ENCODE peak calls at places on chromosomes 16 and 17, in six cellular contexts. R is heart left ventricle, F is right lobe of liver, K is A549, U is adrenal gland, M is sigmoid colon. Z is an unnamed sample.

GRCh38 chr17:75892556-75893224 is 4.1 kb downstream of the TRIM65 start:
- DNase-seq in R (no peak), F (peak; percentile 49), K (no peak), U (no peak), M (peak; percentile 69), Z (no peak)

GRCh38 chr17:44170499-44171201 is at the start of gene ASB16:
- DNase-seq in R (peak; percentile 52), F (no peak), K (no peak), U (no peak), M (no peak), Z (no peak)

GRCh38 chr17:17500999-17501605 is 4.9 kb upstream of the RASD1 start:
- DNase-seq in R (no peak), F (peak; percentile 60), K (no peak), U (no peak), M (no peak), Z (no peak)

GRCh38 chr17:82242977-82243647 is 14.3 kb downstream of the SLC16A3 start:
- DNase-seq in R (peak; percentile 69), F (peak; percentile 92), K (no peak), U (peak; percentile 95), M (peak; percentile 95), Z (no peak)

GRCh38 chr16:71552698-71553503 is 24.0 kb downstream of the TAT start:
- DNase-seq in R (no peak), F (no peak), K (no peak), U (no peak), M (no peak), Z (no peak)

GRCh38 chr17:79537061-79537460 is 73.8 kb downstream of the RBFOX3 start:
- DNase-seq in R (no peak), F (peak; percentile 27), K (no peak), U (no peak), M (no peak), Z (no peak)

GRCh38 chr16:24013733-24014645 is 178.2 kb downstream of the PRKCB start:
- DNase-seq in R (no peak), F (no peak), K (no peak), U (no peak), M (no peak), Z (no peak)

GRCh38 chr16:86022381-86022960 is 123.5 kb downstream of the IRF8 start:
- DNase-seq in R (no peak), F (peak; percentile 10), K (no peak), U (no peak), M (peak; percentile 21), Z (peak; percentile 67)

GRCh38 chr16:65751622-65752598 is 614.6 kb upstream of the CDH5 start:
- DNase-seq in R (no peak), F (no peak), K (no peak), U (no peak), M (no peak), Z (no peak)

GRCh38 chr16:77652399-77652798 is 69.9 kb upstream of the NUDT7 start:
- DNase-seq in R (no peak), F (no peak), K (no peak), U (no peak), M (no peak), Z (no peak)

GRCh38 chr16:85301171-85301690 is 189.0 kb upstream of the CIBAR2 start:
- DNase-seq in R (no peak), F (no peak), K (no peak), U (no peak), M (no peak), Z (no peak)

GRCh38 chr17:2171725-2172446 is 117.0 kb downstream of the HIC1 start:
- DNase-seq in R (peak; percentile 87), F (peak; percentile 82), K (no peak), U (peak; percentile 83), M (peak; percentile 96), Z (no peak)

GRCh38 chr17:75783803-75784472 is 668 bp upstream of the UNK start:
- DNase-seq in R (no peak), F (peak; percentile 68), K (no peak), U (peak; percentile 61), M (peak; percentile 75), Z (peak; percentile 80)

GRCh38 chr16:14502932-14503741 is 126.9 kb downstream of the PARN start:
- DNase-seq in R (no peak), F (no peak), K (no peak), U (no peak), M (no peak), Z (no peak)

GRCh38 chr16:1257561-1258217 is 1.8 kb downstream of the TPSD1 start:
- DNase-seq in R (no peak), F (no peak), K (no peak), U (no peak), M (no peak), Z (no peak)

GRCh38 chr17:75155191-75155601 is 884 bp upstream of the JPT1 start:
- DNase-seq in R (no peak), F (no peak), K (no peak), U (no peak), M (no peak), Z (no peak)

GRCh38 chr16:78673884-78674283 is 574.4 kb downstream of the WWOX start:
- DNase-seq in R (no peak), F (no peak), K (no peak), U (no peak), M (no peak), Z (no peak)

GRCh38 chr16:83914091-83914710 is 15.3 kb downstream of the MLYCD start:
- DNase-seq in R (no peak), F (no peak), K (no peak), U (no peak), M (peak; percentile 56), Z (no peak)

GRCh38 chr16:28589930-28590329 is 6.9 kb downstream of the SULT1A2 start:
- DNase-seq in R (no peak), F (no peak), K (no peak), U (no peak), M (no peak), Z (no peak)

GRCh38 chr17:36597229-36597628 is 4.2 kb upstream of the MRM1 start:
- DNase-seq in R (no peak), F (no peak), K (no peak), U (no peak), M (no peak), Z (no peak)

GRCh38 chr16:53094013-53094630 is 39.3 kb downstream of the CHD9 start:
- DNase-seq in R (peak; percentile 54), F (peak; percentile 64), K (peak; percentile 41), U (peak; percentile 49), M (peak; percentile 82), Z (peak; percentile 86)

GRCh38 chr17:45940826-45941225 is 46.5 kb downstream of the MAPT start:
- DNase-seq in R (no peak), F (no peak), K (no peak), U (no peak), M (peak; percentile 90), Z (peak; percentile 86)

GRCh38 chr17:31787857-31788570 is 71.0 kb downstream of the COPRS start:
- DNase-seq in R (no peak), F (no peak), K (no peak), U (no peak), M (peak; percentile 93), Z (peak; percentile 60)

GRCh38 chr17:7477392-7478275 is 1.8 kb downstream of the ZBTB4 start:
- DNase-seq in R (peak; percentile 53), F (no peak), K (no peak), U (peak; percentile 72), M (peak; percentile 82), Z (no peak)

GRCh38 chr16:53817117-53817516 is 113.2 kb downstream of the FTO start:
- DNase-seq in R (no peak), F (no peak), K (peak; percentile 62), U (peak; percentile 68), M (no peak), Z (no peak)

GRCh38 chr17:46166692-46167249 is 26.5 kb downstream of the KANSL1 start:
- DNase-seq in R (no peak), F (no peak), K (no peak), U (no peak), M (no peak), Z (no peak)

GRCh38 chr17:39114744-39115534 is 36.5 kb downstream of the PLXDC1 start:
- DNase-seq in R (no peak), F (no peak), K (no peak), U (no peak), M (peak; percentile 74), Z (no peak)

GRCh38 chr16:57167951-57168350 is 17.9 kb downstream of the PSME3IP1 start:
- DNase-seq in R (no peak), F (no peak), K (no peak), U (no peak), M (peak; percentile 33), Z (no peak)

GRCh38 chr16:61834082-61834481 is 202.2 kb downstream of the CDH8 start:
- DNase-seq in R (no peak), F (no peak), K (no peak), U (no peak), M (no peak), Z (no peak)

GRCh38 chr17:32629563-32630190 is 142.9 kb downstream of the CDK5R1 start:
- DNase-seq in R (no peak), F (no peak), K (no peak), U (no peak), M (no peak), Z (no peak)

GRCh38 chr16:11880047-11880446 is 28.7 kb upstream of the RSL1D1 start:
- DNase-seq in R (no peak), F (no peak), K (no peak), U (no peak), M (no peak), Z (no peak)

GRCh38 chr17:48952904-48953303 is 8.3 kb upstream of the SNF8 start:
- DNase-seq in R (no peak), F (no peak), K (no peak), U (no peak), M (no peak), Z (no peak)

GRCh38 chr17:48951572-48951971 is 6.9 kb upstream of the SNF8 start:
- DNase-seq in R (no peak), F (no peak), K (no peak), U (no peak), M (no peak), Z (no peak)

GRCh38 chr17:48954300-48954755 is 9.7 kb upstream of the SNF8 start:
- DNase-seq in R (no peak), F (no peak), K (peak; percentile 66), U (no peak), M (no peak), Z (no peak)
- TF ChIP-seq CTCF in R (no peak), F (no peak), K (peak; percentile 98), U (no peak), M (no peak), Z (no peak)

GRCh38 chr17:78175643-78175981 is 7.2 kb downstream of the SYNGR2 start:
- DNase-seq in R (no peak), F (no peak), K (no peak), U (no peak), M (no peak), Z (no peak)
- TF ChIP-seq POLR2A in R (no peak), F (no peak), K (no peak), U (no peak), M (no peak), Z (no peak)

DNA sequence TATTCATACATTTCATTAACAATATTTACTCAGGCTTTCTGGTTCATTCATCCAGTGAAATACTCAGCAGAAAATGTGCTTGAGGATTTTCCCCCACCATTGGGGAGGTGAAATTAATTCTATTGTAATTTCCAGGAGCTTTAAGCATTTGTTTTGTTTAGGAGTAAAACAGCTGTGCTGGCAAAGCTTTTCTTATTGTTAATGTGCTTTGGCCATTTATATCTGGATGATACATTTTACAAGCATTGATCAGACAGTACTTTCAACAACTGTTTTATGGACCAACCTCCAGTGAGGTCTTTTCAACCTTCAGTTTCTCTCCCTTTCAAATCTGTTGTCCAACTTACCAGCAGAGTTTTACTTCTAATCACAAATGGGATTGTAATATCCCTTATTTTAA is 672.4 kb downstream of the CDH11 start:
- DNase-seq in R (no peak), F (no peak), K (no peak), U (no peak), M (no peak), Z (no peak)
- H3K4me1 ChIP-seq in R (no peaks in the 10 kb centered on the region), F (no peaks in the 10 kb centered on the region), K (no peaks in the 10 kb centered on the region), U (no peaks in the 10 kb centered on the region), M (no peaks in the 10 kb centered on the region), Z (no peaks in the 10 kb centered on the region)

GRCh38 chr16:3045758-3046505 is 429 bp upstream of the MMP25 start:
- DNase-seq in R (no peak), F (no peak), K (no peak), U (no peak), M (no peak), Z (no peak)
- TF ChIP-seq CTCF in R (no peak), F (no peak), K (no peak), U (no peak), M (no peak), Z (no peak)